ENCODE peak calls at places on chromosome 19, in four cellular contexts. A, F, L and K are unnamed samples.

GRCh38 chr19:49887653-49888477 is 8.8 kb downstream of the IL4I1 start:
- DNase-seq in A (no peak), F (no peak), L (no peak), K (no peak)

GRCh38 chr19:40280608-40281221 is 4.4 kb downstream of the AKT2 start:
- DNase-seq in L (no peak), A (no peak), F (no peak), K (no peak)

GRCh38 chr19:4522291-4523002 is 4.2 kb upstream of the PLIN4 start:
- DNase-seq in F (no peak), L (no peak), A (no peak), K (no peak)

GRCh38 chr19:4693471-4694121 is 23.5 kb upstream of the MYDGF start:
- DNase-seq in A (no peak), L (no peak), F (no peak), K (no peak)

GRCh38 chr19:51456541-51457290 is 1.5 kb downstream of the SIGLEC8 start:
- DNase-seq in F (no peak), L (no peak), A (no peak), K (no peak)

GRCh38 chr19:49776371-49776764 is 9.6 kb downstream of the AP2A1 start:
- DNase-seq in L (no peak), F (no peak), A (no peak), K (no peak)

GRCh38 chr19:45615795-45616708 is 14.0 kb upstream of the GPR4 start:
- DNase-seq in L (peak; percentile 81), F (peak; percentile 82), A (peak; percentile 97), K (peak; percentile 61)

GRCh38 chr19:4061178-4061682 is 5.5 kb downstream of the ZBTB7A start:
- DNase-seq in F (no peak), A (no peak), L (peak; percentile 83), K (peak; percentile 62)

GRCh38 chr19:58516964-58517833 is 2.4 kb downstream of the ZBTB45 start:
- DNase-seq in A (no peak), L (no peak), F (no peak), K (no peak)

DNA sequence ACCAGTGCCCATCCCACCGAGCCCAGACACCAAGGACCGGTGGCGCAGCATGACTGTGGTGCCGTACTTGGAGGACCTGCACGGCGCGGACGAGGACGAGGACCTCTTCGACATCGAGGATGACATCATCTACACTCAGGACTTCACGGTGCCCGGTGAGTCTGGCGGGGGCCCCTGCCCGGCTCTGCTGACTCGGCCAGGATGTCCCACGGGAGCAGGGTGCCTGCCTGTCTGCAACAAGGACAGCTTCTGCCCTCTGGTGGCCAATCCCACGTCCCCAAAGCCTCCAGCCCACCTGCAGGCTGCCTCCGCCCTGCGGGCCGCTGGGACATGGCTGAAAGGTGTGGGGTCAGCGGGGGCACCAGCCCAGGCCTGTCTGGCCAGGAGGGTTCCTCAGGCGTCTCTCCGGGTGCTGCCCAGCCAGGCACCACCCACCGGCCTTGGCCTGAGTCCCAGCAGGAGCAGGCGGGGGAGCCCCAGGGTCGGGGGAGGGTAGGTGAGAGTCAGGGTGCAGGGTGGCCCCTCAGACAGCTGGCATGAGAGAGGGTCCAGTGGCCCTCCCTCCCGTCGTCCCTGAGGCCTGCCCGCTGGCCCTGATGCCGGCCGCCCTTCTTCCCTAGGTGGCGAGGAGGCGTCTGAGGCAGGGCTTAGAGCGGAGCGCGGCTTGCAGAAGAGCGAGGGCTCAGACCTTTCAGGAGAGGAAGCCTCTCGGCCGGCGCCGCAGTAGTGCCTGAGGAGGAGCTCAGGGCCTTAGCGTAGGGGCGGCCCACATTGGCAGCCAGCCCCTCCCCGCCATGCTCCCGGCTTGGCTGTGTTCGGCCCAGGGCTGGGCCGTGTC is 14.6 kb downstream of the CBARP start:
- DNase-seq in L (no peak), F (no peak), A (no peak), K (no peak)
- TF ChIP-seq CTCF in L (peak; percentile 35), F (peak; percentile 50), A (peak; percentile 57), K (no peak)

GRCh38 chr19:13159713-13160112 is 9.5 kb downstream of the IER2 start:
- DNase-seq in F (no peak), L (no peak), A (no peak), K (no peak)
- TF ChIP-seq CTCF in F (no peak), L (no peak), A (no peak), K (no peak)

GRCh38 chr19:23440207-23440606 is 44.9 kb upstream of the ZNF91 start:
- DNase-seq in L (no peak), F (no peak), A (no peak), K (no peak)

GRCh38 chr19:23437901-23438300 is 42.6 kb upstream of the ZNF91 start:
- DNase-seq in F (no peak), A (no peak), L (no peak), K (no peak)

GRCh38 chr19:23436318-23436717 is 41.0 kb upstream of the ZNF91 start:
- DNase-seq in F (no peak), L (no peak), A (no peak), K (no peak)

GRCh38 chr19:23439623-23440022 is 44.4 kb upstream of the ZNF91 start:
- DNase-seq in F (no peak), L (no peak), A (no peak), K (no peak)

DNA sequence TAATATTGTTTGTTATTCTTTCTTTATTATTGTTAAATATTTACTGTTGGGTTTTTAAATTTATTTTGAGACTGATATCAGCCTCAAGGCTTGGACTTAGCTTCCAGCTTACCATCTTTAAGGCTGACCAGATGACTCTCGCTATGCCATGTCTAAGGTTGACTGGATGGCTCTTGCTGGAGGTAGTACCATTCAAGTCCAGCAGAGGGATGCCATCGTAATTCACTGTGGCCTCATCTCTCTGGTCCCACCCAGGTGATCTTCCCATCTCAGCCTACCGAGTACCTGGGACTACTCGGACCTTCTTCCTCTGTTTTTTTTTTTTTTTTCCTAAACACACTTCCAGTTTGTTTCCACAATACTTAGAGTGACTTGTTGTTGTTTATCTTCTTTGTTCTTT is 41.7 kb upstream of the ZNF91 start:
- DNase-seq in F (no peak), L (no peak), A (no peak), K (no peak)
- TF ChIP-seq CTCF in F (no peak), L (no peak), A (peak; percentile 29), K (no peak)

GRCh38 chr19:13155472-13156284 is 5.5 kb downstream of the IER2 start:
- DNase-seq in L (peak; percentile 86), F (peak; percentile 72), A (peak; percentile 72), K (peak; percentile 42)

GRCh38 chr19:13152854-13153626 is 2.8 kb downstream of the IER2 start:
- DNase-seq in L (peak; percentile 96), A (peak; percentile 99), F (peak; percentile 96), K (peak; percentile 97)

GRCh38 chr19:13153627-13154240 is 3.5 kb downstream of the IER2 start:
- DNase-seq in A (no peak), L (peak; percentile 49), F (peak; percentile 23), K (no peak)

GRCh38 chr19:13154241-13154778 is 4.1 kb downstream of the IER2 start:
- DNase-seq in F (peak; percentile 40), A (peak; percentile 28), L (peak; percentile 88), K (peak; percentile 86)

DNA sequence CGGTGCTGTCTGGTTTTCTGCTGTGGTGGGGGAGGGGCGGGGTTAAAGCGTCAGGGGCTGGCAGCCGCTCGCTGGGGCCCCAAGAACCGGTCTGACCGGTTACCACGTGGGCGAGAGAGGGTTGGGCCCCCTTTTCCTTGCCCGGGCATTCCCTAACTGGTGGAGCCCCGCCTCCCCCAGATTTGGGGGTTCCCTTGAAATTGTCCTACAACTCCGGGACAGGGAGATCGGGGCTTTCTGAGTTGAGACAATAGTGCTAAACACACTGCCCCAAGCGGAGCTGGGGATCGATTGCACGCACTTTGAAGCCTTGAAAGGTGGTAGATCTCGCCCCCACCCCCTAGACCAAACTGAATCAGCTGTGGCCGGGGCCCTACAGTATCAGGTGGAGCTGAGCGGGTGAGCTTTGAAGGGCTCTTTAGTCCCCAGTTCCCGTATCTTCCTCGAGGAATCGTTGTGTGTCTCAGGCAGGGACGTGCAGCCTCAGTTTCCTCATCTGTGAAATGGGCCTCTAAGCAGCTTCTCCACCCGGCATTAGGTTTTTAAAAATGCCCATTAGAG is 4.8 kb downstream of the IER2 start:
- DNase-seq in L (no peak), A (peak; percentile 50), F (peak; percentile 93), K (peak; percentile 54)
- TF ChIP-seq CTCF in L (no peak), A (peak; percentile 41), F (peak; percentile 30), K (no peak)